ENCODE peak calls at places on chromosomes 12 and 14, in four cellular contexts. J, G, V and S are unnamed samples.

GRCh38 chr14:59377991-59378720 is 87.0 kb downstream of the GPR135 start:
- DNase-seq in G (peak; percentile 84), J (peak; percentile 17), V (no peak), S (no peak)

GRCh38 chr12:124667671-124668337 is 100.4 kb upstream of the NCOR2 start:
- DNase-seq in J (no peak), G (peak; percentile 95), V (no peak), S (no peak)

GRCh38 chr12:79592865-79593264 is 97.9 kb downstream of the PAWR start:
- DNase-seq in V (no peak), J (no peak), G (no peak), S (no peak)

GRCh38 chr14:24056800-24057184 is 5.0 kb downstream of the CARMIL3 start:
- DNase-seq in J (no peak), G (no peak), V (no peak), S (no peak)

GRCh38 chr14:77409131-77409533 is 14.2 kb downstream of the NOXRED1 start:
- DNase-seq in G (peak; percentile 56), J (peak; percentile 52), V (peak; percentile 20), S (peak; percentile 11)

GRCh38 chr12:30989754-30990153 is 63.2 kb downstream of the TSPAN11 start:
- DNase-seq in J (peak; percentile 24), G (peak; percentile 100), V (peak; percentile 28), S (peak; percentile 37)

GRCh38 chr12:46400406-46400805 is 27.8 kb upstream of the SLC38A2 start:
- DNase-seq in J (peak; percentile 30), V (peak; percentile 48), G (no peak), S (no peak)

GRCh38 chr14:96986701-96987474 is 189.7 kb downstream of the VRK1 start:
- DNase-seq in J (no peak), G (peak; percentile 49), V (no peak), S (no peak)

GRCh38 chr12:48197549-48197966 is 5.5 kb downstream of the OR10AD1 start:
- DNase-seq in J (peak; percentile 69), G (peak; percentile 57), V (peak; percentile 55), S (peak; percentile 27)

GRCh38 chr12:1842183-1842904 is 22.0 kb downstream of the LRTM2 start:
- DNase-seq in V (no peak), J (no peak), G (no peak), S (no peak)

GRCh38 chr12:38484821-38485220 is 168.2 kb downstream of the ALG10B start:
- DNase-seq in J (no peak), V (no peak), G (no peak), S (no peak)

GRCh38 chr12:60281522-60281921 is 685.7 kb downstream of the SLC16A7 start:
- DNase-seq in G (no peak), V (no peak), J (no peak), S (no peak)

GRCh38 chr12:64082866-64083268 is 139.2 kb downstream of the KICS2 start:
- DNase-seq in V (no peak), G (peak; percentile 92), J (no peak), S (peak; percentile 49)

GRCh38 chr12:65791400-65791799 is 32.9 kb upstream of the HMGA2 start:
- DNase-seq in G (no peak), J (no peak), V (no peak), S (no peak)

GRCh38 chr12:108839011-108839889 is 18.1 kb downstream of the SSH1 start:
- DNase-seq in J (no peak), V (peak; percentile 27), G (peak; percentile 29), S (no peak)

GRCh38 chr12:124524231-124524925 is 43.0 kb downstream of the NCOR2 start:
- DNase-seq in V (peak; percentile 68), G (no peak), J (peak; percentile 76), S (no peak)

GRCh38 chr14:106318700-106319099 is 792.3 kb downstream of the TMEM121 start:
- DNase-seq in G (peak; percentile 36), J (no peak), V (no peak), S (no peak)

GRCh38 chr12:50032516-50033316 is 7.4 kb upstream of the RACGAP1 start:
- DNase-seq in G (no peak), J (no peak), V (no peak), S (no peak)

GRCh38 chr12:128606040-128606439 is 217.7 kb downstream of the SLC15A4 start:
- DNase-seq in V (no peak), J (peak; percentile 58), G (peak; percentile 30), S (no peak)